ENCODE peak calls at places on chromosomes 7 and 10, in six cellular contexts. I is heart left ventricle, N is hepatocyte, V is IMR-90, X is fibroblast of lung, O is stomach. J is an unnamed sample.

GRCh38 chr10:46014683-46015405 is 15.6 kb downstream of the NCOA4 start:
- DNase-seq in I (no peak), N (no peak), V (peak; percentile 65), X (peak; percentile 87), O (no peak), J (no peak)

GRCh38 chr10:55024718-55025117 is 223.7 kb upstream of the PCDH15 start:
- DNase-seq in I (no peak), N (peak; percentile 8), V (no peak), X (peak; percentile 11), O (no peak), J (no peak)

GRCh38 chr7:63112764-63113712 is 885.6 kb upstream of the ZNF722 start:
- DNase-seq in I (no peak), N (no peak), V (no peak), X (no peak), O (no peak), J (no peak)

GRCh38 chr10:28560617-28561016 is 27.7 kb downstream of the WAC start:
- DNase-seq in I (no peak), N (no peak), V (no peak), X (no peak), O (no peak), J (no peak)

GRCh38 chr10:98910048-98910447 is 325.6 kb downstream of the HPSE2 start:
- DNase-seq in I (no peak), N (peak; percentile 47), V (peak; percentile 24), X (peak; percentile 32), O (no peak), J (no peak)

GRCh38 chr10:26303366-26303765 is 86.8 kb downstream of the GAD2 start:
- DNase-seq in I (no peak), N (no peak), V (no peak), X (no peak), O (no peak), J (no peak)

GRCh38 chr10:58943234-58943633 is 233.2 kb upstream of the PHYHIPL start:
- DNase-seq in I (no peak), N (no peak), V (no peak), X (no peak), O (no peak), J (no peak)

GRCh38 chr7:7157177-7157886 is 25.0 kb upstream of the C1GALT1 start:
- DNase-seq in I (no peak), N (no peak), V (peak; percentile 58), X (peak; percentile 76), O (no peak), J (no peak)

GRCh38 chr7:101108330-101108857 is 18.5 kb upstream of the SERPINE1 start:
- DNase-seq in I (peak; percentile 77), N (no peak), V (no peak), X (peak; percentile 71), O (no peak), J (peak; percentile 90)

GRCh38 chr10:24552346-24553016 is 171.2 kb downstream of the ARHGAP21 start:
- DNase-seq in I (no peak), N (peak; percentile 79), V (no peak), X (no peak), O (peak; percentile 84), J (peak; percentile 80)

GRCh38 chr7:46932656-46933424 is 649.1 kb downstream of the TNS3 start:
- DNase-seq in I (no peak), N (peak; percentile 55), V (peak; percentile 96), X (peak; percentile 99), O (no peak), J (no peak)
- H3K27ac ChIP-seq in I (peak overlapping the region; percentile 57), N (peak overlapping the region; percentile 58), V (peak overlapping the region; percentile 80), X (peak overlapping the region; percentile 71), O (peak overlapping the region; percentile 54), J (no peak overlapping the region)

GRCh38 chr7:154795437-154795836 is 207.5 kb downstream of the PAXIP1 start:
- DNase-seq in I (no peak), N (no peak), V (no peak), X (no peak), O (no peak), J (no peak)

GRCh38 chr7:154791611-154792010 is 211.3 kb downstream of the PAXIP1 start:
- DNase-seq in I (no peak), N (no peak), V (no peak), X (no peak), O (no peak), J (no peak)

GRCh38 chr7:154792436-154793055 is 210.4 kb downstream of the PAXIP1 start:
- DNase-seq in I (no peak), N (no peak), V (no peak), X (no peak), O (no peak), J (no peak)

GRCh38 chr7:154795014-154795413 is 207.9 kb downstream of the PAXIP1 start:
- DNase-seq in I (no peak), N (no peak), V (no peak), X (no peak), O (no peak), J (no peak)

GRCh38 chr7:154794147-154794780 is 208.7 kb downstream of the PAXIP1 start:
- DNase-seq in I (no peak), N (peak; percentile 77), V (no peak), X (no peak), O (peak; percentile 33), J (peak; percentile 75)
- TF ChIP-seq CTCF in I (peak; percentile 6), N (peak; percentile 68), V (no peak), X (no peak), O (peak; percentile 26), J (no peak)

DNA sequence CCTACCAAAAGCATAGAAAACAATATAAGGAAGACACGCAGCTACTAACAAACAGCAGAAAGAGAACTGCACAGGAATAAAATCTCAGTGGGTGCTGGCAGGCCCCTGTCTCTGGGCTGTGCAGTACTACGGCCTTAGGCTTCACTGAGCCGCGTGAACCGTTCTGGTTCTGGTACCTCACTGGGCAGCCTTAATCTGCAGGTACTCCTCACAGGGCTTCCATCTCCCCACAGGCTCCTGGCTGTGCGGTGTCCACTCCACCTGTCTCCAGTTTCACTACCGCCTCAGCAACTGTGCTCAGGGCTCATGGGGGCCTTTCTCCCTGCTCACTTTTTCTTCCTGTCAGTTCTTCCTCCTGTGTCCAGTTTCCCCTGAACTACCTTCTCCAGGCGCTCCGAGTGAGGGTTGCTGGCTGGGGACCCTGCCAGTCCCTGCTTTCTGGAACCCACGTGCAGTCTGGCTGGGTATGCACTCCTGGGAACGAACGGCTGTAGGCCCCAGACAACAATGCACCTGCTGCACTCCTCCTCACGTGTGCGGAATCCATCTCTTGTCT is 75.7 kb downstream of the VIPR2 start:
- DNase-seq in I (no peak), N (no peak), V (no peak), X (no peak), O (no peak), J (no peak)
- H3K27ac ChIP-seq in I (peak overlapping the region; percentile 82), N (no peak overlapping the region), V (no peak overlapping the region), X (no peak overlapping the region), O (peak overlapping the region; percentile 77), J (no peak overlapping the region)

GRCh38 chr10:89391882-89392756 is at the start of gene IFIT1:
- DNase-seq in I (peak; percentile 42), N (peak; percentile 79), V (peak; percentile 95), X (peak; percentile 96), O (peak; percentile 44), J (no peak)
- TF ChIP-seq CTCF in I (no peak), N (peak; percentile 8), V (no peak), X (no peak), O (no peak), J (no peak)

GRCh38 chr7:94400022-94400421 is 5.3 kb downstream of the COL1A2 start:
- DNase-seq in I (no peak), N (no peak), V (no peak), X (no peak), O (no peak), J (no peak)

GRCh38 chr7:94400643-94401042 is 5.9 kb downstream of the COL1A2 start:
- DNase-seq in I (no peak), N (no peak), V (no peak), X (no peak), O (no peak), J (no peak)

GRCh38 chr7:94403546-94403945 is 8.9 kb downstream of the COL1A2 start:
- DNase-seq in I (no peak), N (no peak), V (no peak), X (no peak), O (no peak), J (no peak)

GRCh38 chr7:94397721-94398120 is 3.0 kb downstream of the COL1A2 start:
- DNase-seq in I (no peak), N (no peak), V (no peak), X (no peak), O (no peak), J (no peak)

DNA sequence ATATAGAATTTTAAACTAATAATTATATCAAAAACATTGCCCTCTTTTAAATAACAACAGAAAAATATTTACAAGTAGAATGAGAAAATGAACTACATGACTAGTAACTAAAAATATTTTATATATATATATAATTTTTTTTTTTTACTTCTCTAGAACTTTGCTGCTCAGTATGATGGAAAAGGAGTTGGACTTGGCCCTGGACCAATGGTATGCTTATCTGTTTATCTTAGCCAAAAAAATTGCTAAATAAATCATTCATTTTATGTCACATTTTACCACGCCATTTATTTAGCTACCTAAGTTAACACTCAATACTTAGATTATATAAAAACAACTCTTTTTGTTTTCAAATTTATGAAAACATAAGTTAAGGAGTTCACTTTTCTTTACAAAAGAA is 6.7 kb downstream of the COL1A2 start:
- DNase-seq in I (no peak), N (no peak), V (no peak), X (no peak), O (no peak), J (no peak)
- H3K27ac ChIP-seq in I (no peak overlapping the region), N (peak overlapping the region; percentile 32), V (peak overlapping the region; percentile 91), X (peak overlapping the region; percentile 63), O (peak overlapping the region; percentile 45), J (no peak overlapping the region)

GRCh38 chr7:157402911-157403534 is 66.2 kb downstream of the DNAJB6 start:
- DNase-seq in I (peak; percentile 19), N (no peak), V (peak; percentile 43), X (no peak), O (no peak), J (peak; percentile 57)

GRCh38 chr7:157405501-157405900 is 68.7 kb downstream of the DNAJB6 start:
- DNase-seq in I (peak; percentile 27), N (no peak), V (no peak), X (no peak), O (no peak), J (peak; percentile 37)

GRCh38 chr7:157405914-157406810 is 69.4 kb downstream of the DNAJB6 start:
- DNase-seq in I (peak; percentile 71), N (no peak), V (no peak), X (no peak), O (no peak), J (peak; percentile 63)

GRCh38 chr7:157404002-157404401 is 67.2 kb downstream of the DNAJB6 start:
- DNase-seq in I (peak; percentile 3), N (no peak), V (no peak), X (no peak), O (no peak), J (no peak)

GRCh38 chr7:157404845-157405481 is 68.2 kb downstream of the DNAJB6 start:
- DNase-seq in I (peak; percentile 34), N (peak; percentile 78), V (peak; percentile 94), X (peak; percentile 76), O (no peak), J (peak; percentile 38)
- TF ChIP-seq CTCF in I (no peak), N (no peak), V (no peak), X (no peak), O (no peak), J (no peak)

GRCh38 chr7:134768243-134768642 is 11.2 kb upstream of the CALD1 start:
- DNase-seq in I (no peak), N (no peak), V (no peak), X (no peak), O (no peak), J (no peak)
- H3K27ac ChIP-seq in I (peak overlapping the region; percentile 78), N (no peak overlapping the region), V (no peak overlapping the region), X (no peak overlapping the region), O (no peak overlapping the region), J (no peak overlapping the region)

J was measured in kidney.